ENCODE peak calls at places on chromosomes 3 and 15, in ten cellular contexts. R, Q, X, W, M, B, E, C, V and Y are unnamed samples.

GRCh38 chr3:107756649-107757048 is 233.9 kb downstream of the BBX start:
- DNase-seq in R (no peak), Q (no peak), X (no peak), W (no peak), M (no peak), B (no peak), E (no peak), C (no peak), V (no peak), Y (peak)

GRCh38 chr3:186212611-186213010 is 103.7 kb upstream of the ETV5 start:
- DNase-seq in R (no peak), Q (no peak), X (no peak), W (no peak), M (no peak), B (no peak), E (no peak), C (no peak), V (no peak), Y (no peak)

GRCh38 chr3:150309557-150309956 is 98.5 kb upstream of the TSC22D2 start:
- DNase-seq in R (no peak), Q (no peak), X (no peak), W (no peak), M (peak), B (no peak), E (no peak), C (no peak), V (peak), Y (no peak)

GRCh38 chr3:65895084-65895483 is 143.6 kb downstream of the MAGI1 start:
- DNase-seq in R (no peak), Q (no peak), X (no peak), W (no peak), M (no peak), B (no peak), E (no peak), C (no peak), V (no peak), Y (no peak)

GRCh38 chr3:57434041-57434440 is 110.1 kb downstream of the DNAH12 start:
- DNase-seq in R (no peak), Q (no peak), X (no peak), W (no peak), M (peak), B (no peak), E (no peak), C (no peak), V (peak), Y (peak)

GRCh38 chr3:119585867-119586570 is 6.7 kb downstream of the ADPRH start:
- DNase-seq in R (no peak), Q (peak), X (no peak), W (no peak), M (no peak), B (no peak), E (no peak), C (no peak), V (no peak), Y (no peak)

GRCh38 chr3:42025388-42026138 is 63.7 kb upstream of the ULK4 start:
- DNase-seq in R (peak), Q (no peak), X (peak), W (peak), M (peak), B (peak), E (peak), C (peak), V (peak), Y (peak)

GRCh38 chr3:126050050-126050392 is 33.9 kb downstream of the SLC41A3 start:
- DNase-seq in R (no peak), Q (no peak), X (no peak), W (no peak), M (no peak), B (no peak), E (no peak), C (no peak), V (no peak), Y (no peak)

GRCh38 chr3:194472290-194472920 is 14.4 kb downstream of the ATP13A3 start:
- DNase-seq in R (no peak), Q (no peak), X (peak), W (no peak), M (no peak), B (no peak), E (no peak), C (no peak), V (peak), Y (peak)

GRCh38 chr3:4290272-4290893 is 12.8 kb upstream of the SETMAR start:
- DNase-seq in R (no peak), Q (no peak), X (peak), W (no peak), M (no peak), B (peak), E (no peak), C (peak), V (peak), Y (peak)

GRCh38 chr3:67075295-67075694 is 77.2 kb downstream of the KBTBD8 start:
- DNase-seq in R (no peak), Q (no peak), X (no peak), W (no peak), M (no peak), B (no peak), E (no peak), C (no peak), V (no peak), Y (no peak)

GRCh38 chr3:96101013-96101412 is 713.4 kb upstream of the EPHA6 start:
- DNase-seq in R (no peak), Q (no peak), X (no peak), W (no peak), M (no peak), B (no peak), E (no peak), C (no peak), V (no peak), Y (no peak)

GRCh38 chr3:152376351-152377183 is 107.8 kb downstream of the MBNL1 start:
- DNase-seq in R (no peak), Q (no peak), X (no peak), W (no peak), M (no peak), B (peak), E (no peak), C (no peak), V (peak), Y (peak)

GRCh38 chr3:41116851-41117250 is 82.5 kb upstream of the CTNNB1 start:
- DNase-seq in R (no peak), Q (no peak), X (no peak), W (no peak), M (no peak), B (no peak), E (no peak), C (no peak), V (no peak), Y (no peak)

GRCh38 chr3:61897848-61898247 is 336.5 kb downstream of the PTPRG start:
- DNase-seq in R (no peak), Q (no peak), X (no peak), W (no peak), M (no peak), B (no peak), E (no peak), C (no peak), V (no peak), Y (no peak)

GRCh38 chr3:123657111-123657510 is 72.3 kb upstream of the HACD2 start:
- DNase-seq in R (no peak), Q (no peak), X (no peak), W (no peak), M (no peak), B (no peak), E (no peak), C (no peak), V (no peak), Y (no peak)

GRCh38 chr3:133944181-133944580 is 48.5 kb upstream of the RAB6B start:
- DNase-seq in R (no peak), Q (no peak), X (no peak), W (no peak), M (no peak), B (no peak), E (no peak), C (no peak), V (no peak), Y (no peak)

GRCh38 chr3:134348524-134348923 is 25.7 kb downstream of the AMOTL2 start:
- DNase-seq in R (no peak), Q (no peak), X (peak), W (peak), M (no peak), B (no peak), E (peak), C (no peak), V (no peak), Y (no peak)

GRCh38 chr3:126351086-126351770 is 6.0 kb downstream of the KLF15 start:
- DNase-seq in R (no peak), Q (peak), X (no peak), W (peak), M (no peak), B (no peak), E (no peak), C (peak), V (no peak), Y (no peak)

GRCh38 chr15:98767692-98768091 is 119.4 kb downstream of the IGF1R start:
- DNase-seq in R (no peak), Q (no peak), X (no peak), W (no peak), M (no peak), B (no peak), E (no peak), C (no peak), V (no peak), Y (no peak)

DNA sequence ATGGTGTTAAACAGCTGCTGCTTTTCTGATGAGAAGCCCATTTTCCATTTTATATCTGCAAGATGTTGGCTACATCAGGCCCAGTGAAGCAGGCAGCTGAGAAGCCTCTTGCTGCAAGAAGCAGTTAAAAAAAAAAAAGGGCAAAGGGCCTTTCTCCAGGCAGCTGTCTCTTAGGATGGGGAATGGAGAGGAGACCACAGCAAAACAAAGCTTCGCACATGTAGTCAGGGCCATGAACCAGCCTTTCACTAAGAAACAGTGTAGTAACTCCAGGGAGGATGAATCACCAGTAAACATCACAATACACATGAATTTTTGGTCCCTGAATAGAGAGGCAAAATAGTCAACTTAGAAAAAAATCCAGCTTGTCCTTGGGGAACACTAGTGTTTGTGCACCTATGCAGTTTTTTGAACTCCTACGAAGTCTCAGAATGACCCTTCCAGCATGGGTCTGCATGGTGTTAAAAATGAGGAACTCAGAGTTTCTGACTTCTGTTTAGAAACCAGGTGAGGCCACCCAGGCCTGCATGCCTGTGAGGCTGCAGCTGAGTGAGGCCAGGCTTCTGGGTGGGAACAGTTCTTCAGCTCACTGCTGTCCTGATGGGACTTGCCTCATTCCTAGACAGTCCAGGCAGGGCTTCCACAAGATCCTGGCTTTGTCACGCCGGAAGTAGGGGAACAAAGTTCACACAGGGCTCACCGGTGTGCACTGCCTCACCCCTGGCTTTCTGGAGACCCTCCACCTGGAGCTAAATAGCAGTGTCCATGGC is 518.7 kb downstream of the MCTP2 start:
- DNase-seq in R (no peak), Q (no peak), X (no peak), W (no peak), M (no peak), B (no peak), E (no peak), C (no peak), V (no peak), Y (no peak)
- TF ChIP-seq POLR2A in R (no peak), Q (no peak), X (no peak), W (no peak), M (no peak), B (no peak), E (no peak), C (no peak), V (no peak), Y (no peak)

DNA sequence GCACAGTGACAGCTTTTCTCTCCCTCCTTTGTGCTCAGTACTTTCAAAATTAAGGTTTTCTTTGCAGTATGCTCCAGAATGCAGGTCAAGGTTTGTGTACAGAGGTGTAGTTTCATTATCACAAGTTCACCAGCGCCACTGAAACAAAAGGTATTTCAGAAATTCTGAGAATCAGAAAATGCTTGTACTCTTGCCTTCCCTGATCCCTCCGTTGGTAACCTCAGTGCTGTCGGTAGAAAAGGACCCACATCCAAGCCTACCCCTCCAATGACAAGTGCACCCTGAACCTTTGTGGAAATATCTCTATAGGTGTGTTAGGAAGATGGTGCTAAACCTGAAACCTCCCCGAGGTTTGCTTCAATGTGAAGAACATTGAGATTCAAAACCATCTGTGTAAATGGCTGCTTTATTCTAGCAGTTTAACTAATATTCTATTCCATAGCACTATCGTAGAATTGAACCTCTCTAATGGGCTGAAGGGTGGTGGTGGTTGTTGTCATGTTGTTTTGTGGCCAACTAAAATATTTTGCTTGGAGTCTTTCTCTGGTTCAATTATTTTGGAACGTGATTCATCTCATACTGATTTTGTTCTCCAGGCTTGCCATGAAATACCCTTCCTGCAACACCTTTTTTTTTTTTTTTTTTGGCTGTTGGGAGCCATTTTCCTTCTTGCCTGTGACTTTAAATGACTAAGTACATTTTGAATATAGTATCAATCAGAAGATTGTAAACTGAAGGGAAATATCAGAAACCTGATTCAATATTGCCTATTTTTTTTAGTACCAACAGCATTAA is 20.7 kb downstream of the ZBTB38 start:
- DNase-seq in R (no peak), Q (no peak), X (no peak), W (no peak), M (no peak), B (no peak), E (no peak), C (no peak), V (no peak), Y (no peak)
- TF ChIP-seq POLR2A in R (no peak), Q (no peak), X (no peak), W (no peak), M (no peak), B (no peak), E (no peak), C (no peak), V (no peak), Y (no peak)

GRCh38 chr3:39000008-39000450 is 51.7 kb downstream of the SCN11A start:
- DNase-seq in R (no peak), Q (no peak), X (no peak), W (no peak), M (no peak), B (no peak), E (no peak), C (no peak), V (peak), Y (peak)
- TF ChIP-seq POLR2A in R (no peak), Q (no peak), X (no peak), W (no peak), M (no peak), B (no peak), E (no peak), C (no peak), V (no peak), Y (no peak)

GRCh38 chr3:169954142-169954756 is 12.4 kb upstream of the SEC62 start:
- DNase-seq in R (no peak), Q (no peak), X (no peak), W (no peak), M (no peak), B (no peak), E (no peak), C (no peak), V (no peak), Y (no peak)
- TF ChIP-seq POLR2A in R (no peak), Q (no peak), X (no peak), W (no peak), M (no peak), B (no peak), E (no peak), C (no peak), V (no peak), Y (no peak)

GRCh38 chr3:48635222-48636021 is at the start of gene SLC26A6:
- DNase-seq in R (peak), Q (peak), X (peak), W (peak), M (peak), B (peak), E (peak), C (peak), V (peak), Y (peak)
- TF ChIP-seq POLR2A in R (peak), Q (no peak), X (peak), W (peak), M (peak), B (peak), E (peak), C (peak), V (peak), Y (peak)

GRCh38 chr15:42144841-42145375 is 11.5 kb downstream of the PLA2G4F start:
- DNase-seq in R (no peak), Q (no peak), X (no peak), W (no peak), M (no peak), B (no peak), E (no peak), C (no peak), V (no peak), Y (no peak)
- TF ChIP-seq POLR2A in R (no peak), Q (no peak), X (no peak), W (no peak), M (no peak), B (no peak), E (no peak), C (no peak), V (no peak), Y (no peak)